ENCODE peak calls at places on chromosomes 13 and 19, in seven cellular contexts. K is WTC11, B is HCT116, Y is H1, Q is HepG2, R is GM12878, C is K562. G is an unnamed sample.

GRCh38 chr13:45512148-45512498 is 47.4 kb downstream of the COG3 start:
- DNase-seq in B (no peak), Q (no peak), Y (no peak), C (no peak), R (no peak), K (no peak), G (no peak)

GRCh38 chr13:41720839-41721561 is 239.9 kb downstream of the VWA8 start:
- DNase-seq in Y (no peak), C (no peak), K (no peak), B (no peak), Q (no peak), R (no peak), G (no peak)

GRCh38 chr13:60441761-60442160 is 44.7 kb downstream of the TDRD3 start:
- DNase-seq in K (no peak), R (no peak), Y (no peak), Q (no peak), C (no peak), B (no peak), G (no peak)

GRCh38 chr19:47663911-47664771 is 49.1 kb upstream of the EHD2 start:
- DNase-seq in Y (no peak), Q (peak), C (peak), K (no peak), B (no peak), R (no peak), G (no peak)

GRCh38 chr13:101654916-101655315 is 202.4 kb downstream of the ITGBL1 start:
- DNase-seq in C (no peak), K (no peak), B (no peak), Y (no peak), R (no peak), Q (no peak), G (no peak)

GRCh38 chr19:28475525-28475924 is 737.4 kb downstream of the UQCRFS1 start:
- DNase-seq in Q (no peak), C (no peak), Y (no peak), R (no peak), K (no peak), B (no peak), G (no peak)

GRCh38 chr19:17153996-17154395 is 61.2 kb upstream of the USE1 start:
- DNase-seq in R (no peak), B (no peak), C (no peak), Y (no peak), Q (no peak), K (no peak), G (no peak)

GRCh38 chr19:40808497-40808896 is 9.5 kb downstream of the EGLN2 start:
- DNase-seq in R (no peak), C (no peak), B (no peak), Y (no peak), K (no peak), Q (no peak), G (no peak)

GRCh38 chr19:12665646-12666304 is 767 bp downstream of the MAN2B1 start:
- DNase-seq in Q (no peak), C (no peak), Y (no peak), K (no peak), B (no peak), R (no peak), G (no peak)

GRCh38 chr13:93729383-93729782 is 502.8 kb downstream of the GPC6 start:
- DNase-seq in C (no peak), B (no peak), Q (no peak), Y (no peak), K (no peak), R (no peak), G (no peak)

GRCh38 chr19:51386882-51387520 is 773 bp downstream of the LIM2 start:
- DNase-seq in Y (no peak), Q (no peak), C (no peak), R (no peak), K (no peak), B (no peak), G (no peak)

GRCh38 chr19:3073159-3073563 is 10.9 kb upstream of the TLE5 start:
- DNase-seq in B (peak), C (peak), K (no peak), Q (peak), Y (no peak), R (no peak), G (peak)

GRCh38 chr13:42892760-42893159 is 99.3 kb downstream of the EPSTI1 start:
- DNase-seq in B (no peak), K (no peak), R (no peak), Y (no peak), C (no peak), Q (no peak), G (no peak)

GRCh38 chr13:27403252-27403678 is 21.2 kb upstream of the GTF3A start:
- DNase-seq in Q (no peak), K (no peak), R (no peak), C (no peak), B (no peak), Y (no peak), G (no peak)

GRCh38 chr19:53792721-53793433 is 31.2 kb downstream of the NLRP12 start:
- DNase-seq in R (peak), Y (peak), K (peak), C (peak), B (peak), Q (peak), G (peak)

GRCh38 chr13:104382941-104383340 is 1316.7 kb upstream of the SLC10A2 start:
- DNase-seq in R (no peak), K (no peak), B (no peak), Y (no peak), Q (no peak), C (no peak), G (no peak)

GRCh38 chr13:40153516-40153915 is 498.1 kb downstream of the COG6 start:
- DNase-seq in K (no peak), Q (no peak), B (no peak), C (no peak), R (no peak), Y (no peak), G (no peak)

GRCh38 chr13:23570099-23570926 is at the start of gene TNFRSF19:
- DNase-seq in K (no peak), C (no peak), Q (peak), R (no peak), B (no peak), Y (no peak), G (peak)

GRCh38 chr13:95710313-95710712 is 33.4 kb downstream of the DNAJC3 start:
- DNase-seq in Q (no peak), B (no peak), K (no peak), Y (no peak), R (no peak), C (no peak), G (no peak)

GRCh38 chr19:39542198-39542597 is 2.2 kb upstream of the EID2 start:
- DNase-seq in Q (no peak), B (no peak), K (no peak), R (no peak), C (no peak), Y (peak), G (no peak)

GRCh38 chr13:28717170-28717569 is 1.6 kb downstream of the SLC46A3 start:
- DNase-seq in K (no peak), Y (no peak), B (no peak), C (no peak), Q (no peak), R (no peak), G (no peak)

GRCh38 chr13:89902223-89902622 is 1445.3 kb upstream of the MIR17HG start:
- DNase-seq in B (no peak), K (no peak), R (no peak), Y (no peak), Q (no peak), C (no peak), G (no peak)

GRCh38 chr19:4367781-4368127 is 24.4 kb downstream of the MPND start:
- DNase-seq in C (no peak), K (no peak), B (no peak), R (no peak), Y (peak), Q (no peak), G (no peak)

GRCh38 chr19:42683917-42684513 is 56.3 kb downstream of the PSG3 start:
- DNase-seq in B (peak), Q (peak), K (peak), R (no peak), Y (peak), C (peak), G (no peak)

GRCh38 chr19:2923510-2923909 is 21.3 kb downstream of the ZNF77 start:
- DNase-seq in Y (no peak), R (no peak), B (no peak), C (no peak), K (no peak), Q (peak), G (no peak)

GRCh38 chr19:489418-490196 is 6.7 kb upstream of the MADCAM1 start:
- DNase-seq in K (peak), C (no peak), Y (peak), B (no peak), R (no peak), Q (peak), G (no peak)

GRCh38 chr19:48249502-48250014 is 6.2 kb downstream of the CARD8 start:
- DNase-seq in K (no peak), R (peak), B (no peak), C (no peak), Q (no peak), Y (no peak), G (no peak)

GRCh38 chr19:14821958-14822357 is 13.0 kb downstream of the OR7A5 start:
- DNase-seq in C (no peak), K (no peak), Y (no peak), B (no peak), Q (no peak), R (no peak), G (no peak)

GRCh38 chr13:26053418-26053980 is 1.7 kb upstream of the SHISA2 start:
- DNase-seq in C (no peak), R (no peak), B (no peak), Q (no peak), K (no peak), Y (no peak), G (no peak)

GRCh38 chr19:53944933-53945332 is 17.8 kb upstream of the CACNG8 start:
- DNase-seq in B (no peak), R (no peak), Y (no peak), C (no peak), Q (no peak), K (no peak), G (no peak)

GRCh38 chr13:45847554-45848224 is 3.9 kb downstream of the SIAH3 start:
- DNase-seq in Q (no peak), B (no peak), C (no peak), R (no peak), K (no peak), Y (no peak), G (no peak)

GRCh38 chr19:38910488-38910887 is 1.5 kb downstream of the CCER2 start:
- DNase-seq in Y (no peak), K (no peak), Q (no peak), C (no peak), R (no peak), B (no peak), G (no peak)

GRCh38 chr19:46296722-46297431 is at the start of gene HIF3A:
- DNase-seq in R (no peak), Y (peak), K (peak), C (peak), Q (no peak), B (no peak), G (no peak)

GRCh38 chr19:34217952-34218817 is 36.2 kb upstream of the GARRE1 start:
- DNase-seq in Y (no peak), B (no peak), R (peak), Q (no peak), K (no peak), C (peak), G (peak)

GRCh38 chr13:77580748-77581147 is 45.2 kb downstream of the SCEL start:
- DNase-seq in R (no peak), B (no peak), C (peak), Q (no peak), Y (no peak), K (no peak), G (no peak)

GRCh38 chr13:77574076-77574475 is 38.6 kb downstream of the SCEL start:
- DNase-seq in R (no peak), Y (no peak), C (no peak), Q (no peak), B (no peak), K (no peak), G (no peak)

GRCh38 chr13:77583551-77583950 is 48.0 kb downstream of the SCEL start:
- DNase-seq in Q (no peak), B (no peak), K (no peak), R (no peak), C (no peak), Y (no peak), G (no peak)

GRCh38 chr13:77584111-77584510 is 48.6 kb downstream of the SCEL start:
- DNase-seq in C (no peak), B (no peak), R (no peak), Q (no peak), K (no peak), Y (no peak), G (no peak)

DNA sequence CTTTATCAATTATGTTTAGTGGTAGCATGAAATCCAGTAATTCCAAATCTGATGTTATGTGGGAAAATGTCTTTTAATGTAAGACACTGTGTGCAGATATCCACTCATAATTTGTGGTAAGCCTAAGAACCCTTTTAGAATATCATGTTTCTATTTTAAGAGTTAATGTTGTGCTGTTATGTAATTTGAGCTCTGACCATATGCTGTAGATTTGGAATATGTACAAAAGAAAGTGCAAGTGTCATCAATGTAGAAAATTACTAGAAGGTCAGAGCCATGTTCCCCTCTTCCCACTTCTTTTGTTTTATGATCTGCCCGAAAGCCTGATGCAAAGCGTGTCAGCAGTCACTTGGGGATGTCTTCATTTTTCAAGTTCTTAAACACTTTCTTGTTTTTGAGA is 44.5 kb downstream of the SCEL start:
- DNase-seq in B (no peak), K (no peak), Y (no peak), C (no peak), R (no peak), Q (no peak), G (no peak)
- TF ChIP-seq SP1 in B (no peak), K (no peak), Y (no peak), C (no peak), R (no peak), Q (no peak), G (no peak)

GRCh38 chr19:7515471-7516226 is at the start of gene ZNF358:
- DNase-seq in R (no peak), C (peak), Q (peak), Y (peak), B (no peak), K (peak), G (peak)

GRCh38 chr19:7513809-7514642 is 1.9 kb upstream of the ZNF358 start:
- DNase-seq in Q (no peak), Y (no peak), C (no peak), B (no peak), K (no peak), R (no peak), G (no peak)

GRCh38 chr19:7515091-7515470 is 822 bp upstream of the ZNF358 start:
- DNase-seq in Q (no peak), B (no peak), R (no peak), Y (no peak), K (no peak), C (no peak), G (no peak)

GRCh38 chr19:7509625-7510024 is 6.3 kb upstream of the ZNF358 start:
- DNase-seq in B (no peak), Y (peak), R (no peak), Q (no peak), C (no peak), K (peak), G (no peak)

GRCh38 chr19:7512400-7512851 is 3.5 kb upstream of the ZNF358 start:
- DNase-seq in C (peak), R (no peak), B (no peak), K (no peak), Y (no peak), Q (no peak), G (no peak)
- TF ChIP-seq SP1 in C (no peak), R (no peak), B (no peak), K (no peak), Y (no peak), Q (no peak), G (no peak)

GRCh38 chr13:99973163-99973785 is 1.7 kb upstream of the ZIC5 start:
- DNase-seq in R (no peak), C (no peak), Y (peak), K (no peak), B (no peak), Q (no peak), G (no peak)
- TF ChIP-seq SP1 in R (no peak), C (no peak), Y (no peak), K (no peak), B (no peak), Q (no peak), G (no peak)

DNA sequence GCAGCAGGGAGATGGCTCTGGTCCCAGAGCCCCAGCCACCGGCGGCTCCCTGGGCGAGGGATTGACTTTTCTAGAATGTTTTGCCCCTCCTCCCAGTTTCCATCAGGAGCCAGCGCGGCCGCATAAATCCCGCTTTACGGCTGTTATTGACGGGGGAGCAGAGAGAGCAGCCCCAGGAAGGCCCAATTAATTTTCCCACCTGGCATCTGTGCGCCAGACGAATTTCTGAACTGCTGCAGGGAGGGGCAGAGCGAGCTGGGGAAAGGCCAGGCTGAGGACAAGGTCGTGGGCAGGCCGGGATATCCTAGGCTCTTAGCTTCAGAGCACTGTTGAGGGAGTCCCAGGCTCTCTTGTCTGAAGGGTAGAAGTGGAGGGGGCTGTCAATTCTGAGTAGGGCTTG is 24.7 kb downstream of the ZNRF4 start:
- DNase-seq in Q (no peak), Y (no peak), R (no peak), B (no peak), C (no peak), K (no peak), G (no peak)
- TF ChIP-seq SP1 in Q (no peak), Y (no peak), R (no peak), B (no peak), C (no peak), K (no peak), G (no peak)

GRCh38 chr19:18746393-18747167 is 44.5 kb downstream of the COMP start:
- DNase-seq in K (peak), B (no peak), Y (no peak), C (no peak), R (no peak), Q (no peak), G (no peak)
- TF ChIP-seq SP1 in K (no peak), B (no peak), Y (no peak), C (no peak), R (no peak), Q (no peak), G (no peak)

GRCh38 chr19:33194884-33195710 is 967 bp downstream of the LRP3 start:
- DNase-seq in B (no peak), K (peak), Q (peak), R (no peak), C (no peak), Y (peak), G (peak)
- TF ChIP-seq SP1 in B (no peak), K (no peak), Q (no peak), R (no peak), C (no peak), Y (no peak), G (no peak)

GRCh38 chr19:35848919-35849505 is 3.3 kb downstream of the NPHS1 start:
- DNase-seq in C (no peak), R (no peak), K (no peak), B (no peak), Y (no peak), Q (no peak), G (no peak)

GRCh38 chr19:35848486-35848885 is 3.8 kb downstream of the NPHS1 start:
- DNase-seq in B (no peak), C (no peak), R (no peak), K (no peak), Q (no peak), Y (no peak), G (no peak)

GRCh38 chr19:35852029-35852780 is at the start of gene NPHS1:
- DNase-seq in B (no peak), K (no peak), C (no peak), Y (no peak), R (no peak), Q (no peak), G (no peak)

GRCh38 chr19:35853038-35853756 is 893 bp upstream of the NPHS1 start:
- DNase-seq in K (no peak), C (no peak), Y (no peak), Q (no peak), B (no peak), R (no peak), G (no peak)

GRCh38 chr19:35851213-35852028 is 883 bp downstream of the NPHS1 start:
- DNase-seq in R (no peak), B (no peak), Y (peak), C (peak), Q (no peak), K (peak), G (peak)
- TF ChIP-seq SP1 in R (no peak), B (no peak), Y (no peak), C (no peak), Q (no peak), K (no peak), G (no peak)

GRCh38 chr13:20351279-20352022 is 119.3 kb upstream of the GJB6 start:
- DNase-seq in C (no peak), Q (no peak), K (no peak), B (no peak), Y (no peak), R (no peak), G (no peak)
- TF ChIP-seq SP1 in C (no peak), Q (no peak), K (no peak), B (no peak), Y (no peak), R (no peak), G (no peak)